ENCODE peak calls at places on chromosome 21, in five cellular contexts. One of them, this sample, is unnamed.

GRCh38 chr21:15064576-15065380 is at the start of gene NRIP1:
- DNase-seq in RWPE1: peak
- DNase-seq in stomach: peak
- DNase-seq in nephron progenitor cell: peak
- DNase-seq in cardiac muscle cell: peak
- DNase-seq in this sample: peak

GRCh38 chr21:29801122-29801521 is 138.7 kb downstream of the GRIK1 start:
- DNase-seq in stomach: no peak
- DNase-seq in nephron progenitor cell: no peak
- DNase-seq in cardiac muscle cell: no peak
- DNase-seq in RWPE1: no peak
- DNase-seq in this sample: no peak

GRCh38 chr21:45923146-45923545 is 58.4 kb upstream of the COL6A1 start:
- DNase-seq in cardiac muscle cell: peak
- DNase-seq in stomach: peak
- DNase-seq in RWPE1: peak
- DNase-seq in nephron progenitor cell: peak
- DNase-seq in this sample: peak

GRCh38 chr21:36994501-36995189 is 11.9 kb upstream of the RIPPLY3 start:
- DNase-seq in nephron progenitor cell: no peak
- DNase-seq in stomach: no peak
- DNase-seq in cardiac muscle cell: peak
- DNase-seq in RWPE1: no peak
- DNase-seq in this sample: no peak

GRCh38 chr21:39842741-39843146 is 24.5 kb upstream of the PCP4 start:
- DNase-seq in stomach: no peak
- DNase-seq in nephron progenitor cell: no peak
- DNase-seq in RWPE1: no peak
- DNase-seq in cardiac muscle cell: no peak
- DNase-seq in this sample: no peak

GRCh38 chr21:44299458-44300261 is at the start of gene PFKL:
- DNase-seq in cardiac muscle cell: peak
- DNase-seq in stomach: peak
- DNase-seq in RWPE1: peak
- DNase-seq in nephron progenitor cell: peak
- DNase-seq in this sample: peak

GRCh38 chr21:36113647-36114428 is 21.0 kb upstream of the CBR3 start:
- DNase-seq in cardiac muscle cell: no peak
- DNase-seq in nephron progenitor cell: no peak
- DNase-seq in RWPE1: no peak
- DNase-seq in stomach: peak
- DNase-seq in this sample: no peak

GRCh38 chr21:33121715-33122475 is 52.0 kb downstream of the OLIG1 start:
- DNase-seq in nephron progenitor cell: no peak
- DNase-seq in cardiac muscle cell: peak
- DNase-seq in stomach: no peak
- DNase-seq in RWPE1: peak
- DNase-seq in this sample: peak

GRCh38 chr21:36297938-36298572 is 21.9 kb upstream of the MORC3 start:
- DNase-seq in stomach: peak
- DNase-seq in RWPE1: peak
- DNase-seq in nephron progenitor cell: no peak
- DNase-seq in cardiac muscle cell: no peak
- DNase-seq in this sample: no peak

GRCh38 chr21:37792046-37792445 is 124.2 kb downstream of the KCNJ6 start:
- DNase-seq in nephron progenitor cell: no peak
- DNase-seq in RWPE1: no peak
- DNase-seq in cardiac muscle cell: peak
- DNase-seq in stomach: no peak
- DNase-seq in this sample: no peak

GRCh38 chr21:40356644-40357043 is 489.4 kb downstream of the PCP4 start:
- DNase-seq in nephron progenitor cell: no peak
- DNase-seq in RWPE1: no peak
- DNase-seq in stomach: no peak
- DNase-seq in cardiac muscle cell: no peak
- DNase-seq in this sample: no peak

GRCh38 chr21:41653944-41654625 is 112.8 kb downstream of the RIPK4 start:
- DNase-seq in RWPE1: peak
- DNase-seq in stomach: no peak
- DNase-seq in nephron progenitor cell: no peak
- DNase-seq in cardiac muscle cell: peak
- DNase-seq in this sample: no peak

GRCh38 chr21:26389971-26390641 is 183.0 kb downstream of the CYYR1 start:
- DNase-seq in nephron progenitor cell: no peak
- DNase-seq in RWPE1: peak
- DNase-seq in cardiac muscle cell: peak
- DNase-seq in stomach: no peak
- DNase-seq in this sample: no peak

GRCh38 chr21:44999428-44999971 is 59.7 kb downstream of the SLX9 start:
- DNase-seq in RWPE1: no peak
- DNase-seq in nephron progenitor cell: no peak
- DNase-seq in stomach: no peak
- DNase-seq in cardiac muscle cell: no peak
- DNase-seq in this sample: no peak